ENCODE peak calls at places on chromosomes 3 and 15, in six cellular contexts. Q is CD8-positive, alpha-beta T cell; P is right cardiac atrium; E is omental fat pad; G is central memory CD4-positive, alpha-beta T cell; L is C1 segment of cervical spinal cord. X is an unnamed sample.

GRCh38 chr3:28667646-28668376 is 319.2 kb upstream of the AZI2 start:
- DNase-seq in P (peak; percentile 44), Q (no peak), G (no peak), E (no peak), L (no peak), X (peak; percentile 40)

GRCh38 chr15:89472785-89473256 is 23.6 kb downstream of the RHCG start:
- DNase-seq in Q (no peak), E (no peak), G (no peak), L (no peak), P (no peak), X (peak; percentile 83)

GRCh38 chr15:100254694-100255093 is 87.1 kb downstream of the ADAMTS17 start:
- DNase-seq in G (no peak), L (no peak), Q (no peak), P (no peak), E (no peak), X (no peak)

GRCh38 chr3:123620338-123620737 is 35.5 kb upstream of the HACD2 start:
- DNase-seq in G (no peak), E (no peak), L (peak; percentile 75), P (no peak), Q (no peak), X (no peak)

GRCh38 chr15:93997071-93997658 is 234.2 kb upstream of the MCTP2 start:
- DNase-seq in L (no peak), Q (no peak), P (no peak), E (no peak), G (no peak), X (peak; percentile 10)

GRCh38 chr3:173191611-173192010 is 50.6 kb upstream of the SPATA16 start:
- DNase-seq in L (no peak), Q (no peak), P (no peak), G (no peak), E (no peak), X (no peak)

GRCh38 chr15:96336643-96337353 is 6.3 kb downstream of the NR2F2 start:
- DNase-seq in E (no peak), G (no peak), L (no peak), Q (no peak), P (no peak), X (no peak)

GRCh38 chr15:48954538-48954937 is 9.2 kb downstream of the SHC4 start:
- DNase-seq in P (no peak), G (no peak), Q (no peak), E (no peak), L (no peak), X (no peak)

GRCh38 chr3:151407928-151408327 is 23.4 kb upstream of the P2RY12 start:
- DNase-seq in E (no peak), L (no peak), G (no peak), Q (no peak), P (no peak), X (no peak)

GRCh38 chr3:136939489-136939888 is 18.3 kb upstream of the IL20RB start:
- DNase-seq in P (no peak), L (no peak), E (no peak), G (no peak), Q (no peak), X (no peak)

GRCh38 chr3:38039899-38040261 is 872 bp downstream of the DLEC1 start:
- DNase-seq in E (no peak), G (peak; percentile 73), P (peak; percentile 66), Q (no peak), L (peak; percentile 26), X (no peak)

GRCh38 chr15:34837246-34838016 is 42.1 kb upstream of the ACTC1 start:
- DNase-seq in Q (no peak), G (no peak), P (no peak), E (no peak), L (no peak), X (peak; percentile 24)

GRCh38 chr15:74957301-74958035 is 896 bp upstream of the RPP25 start:
- DNase-seq in Q (no peak), L (peak; percentile 55), P (peak; percentile 73), G (no peak), E (no peak), X (no peak)